ENCODE peak calls at places on chromosomes 13 and 19, in eight cellular contexts. I is SK-N-SH, R is A549, V is IMR-90, U is HepG2, E is GM12878, A is K562, C is H1. P is an unnamed sample.

GRCh38 chr19:54062643-54063042 is 1.1 kb downstream of the VSTM1 start:
- DNase-seq in C (no peak), R (no peak), I (no peak), E (no peak), U (no peak), V (no peak), A (peak; percentile 5), P (no peak)

GRCh38 chr13:21694831-21695230 is 24.0 kb downstream of the FGF9 start:
- DNase-seq in I (no peak), C (no peak), A (no peak), V (no peak), R (no peak), E (no peak), U (no peak), P (no peak)

GRCh38 chr13:73428137-73428536 is 369.3 kb downstream of the KLF5 start:
- DNase-seq in A (no peak), R (peak; percentile 67), V (peak; percentile 76), E (no peak), C (no peak), U (no peak), I (no peak), P (peak; percentile 81)

GRCh38 chr13:51726446-51727185 is 77.3 kb downstream of the DHRS12 start:
- DNase-seq in A (no peak), C (no peak), E (no peak), U (no peak), V (peak; percentile 90), R (no peak), I (no peak), P (no peak)

GRCh38 chr19:31223805-31224534 is 125.3 kb downstream of the TSHZ3 start:
- DNase-seq in A (no peak), R (no peak), E (no peak), C (no peak), V (peak; percentile 98), U (no peak), I (no peak), P (no peak)

GRCh38 chr13:99312493-99312883 is 5.3 kb upstream of the GPR183 start:
- DNase-seq in R (no peak), A (no peak), E (no peak), C (no peak), I (peak; percentile 18), U (no peak), V (peak; percentile 39), P (no peak)

GRCh38 chr19:47264629-47265028 is 8.3 kb downstream of the CCDC9 start:
- DNase-seq in R (no peak), C (no peak), V (no peak), I (no peak), A (no peak), U (no peak), E (no peak), P (no peak)

GRCh38 chr19:1250374-1251232 is 2.2 kb downstream of the MIDN start:
- DNase-seq in C (no peak), I (peak; percentile 73), U (peak; percentile 68), A (peak; percentile 57), E (no peak), R (peak; percentile 80), V (peak; percentile 60), P (no peak)

GRCh38 chr13:44667950-44668349 is 91.8 kb upstream of the TSC22D1 start:
- DNase-seq in C (no peak), U (no peak), E (no peak), A (no peak), R (no peak), I (no peak), V (peak; percentile 53), P (no peak)

GRCh38 chr19:5913739-5914357 is at the start of gene CAPS:
- DNase-seq in U (peak; percentile 39), I (no peak), V (peak; percentile 23), R (peak; percentile 50), A (no peak), E (no peak), C (no peak), P (no peak)

GRCh38 chr19:19134687-19135158 is 3.6 kb downstream of the TMEM161A start:
- DNase-seq in R (no peak), I (peak; percentile 32), A (peak; percentile 88), V (no peak), U (no peak), E (no peak), C (peak; percentile 44), P (no peak)

GRCh38 chr13:47120284-47120683 is 223.4 kb upstream of the HTR2A start:
- DNase-seq in V (no peak), I (no peak), R (no peak), E (no peak), C (no peak), A (no peak), U (no peak), P (no peak)

GRCh38 chr13:47117268-47117667 is 220.4 kb upstream of the HTR2A start:
- DNase-seq in C (no peak), R (no peak), U (no peak), V (peak; percentile 89), I (no peak), A (peak; percentile 7), E (no peak), P (no peak)

GRCh38 chr13:47114030-47114429 is 217.2 kb upstream of the HTR2A start:
- DNase-seq in R (no peak), C (no peak), V (peak; percentile 89), I (no peak), U (no peak), A (no peak), E (no peak), P (no peak)

GRCh38 chr13:47121092-47121763 is 224.4 kb upstream of the HTR2A start:
- DNase-seq in E (no peak), R (no peak), U (no peak), I (no peak), C (no peak), V (no peak), A (peak; percentile 12), P (no peak)

DNA sequence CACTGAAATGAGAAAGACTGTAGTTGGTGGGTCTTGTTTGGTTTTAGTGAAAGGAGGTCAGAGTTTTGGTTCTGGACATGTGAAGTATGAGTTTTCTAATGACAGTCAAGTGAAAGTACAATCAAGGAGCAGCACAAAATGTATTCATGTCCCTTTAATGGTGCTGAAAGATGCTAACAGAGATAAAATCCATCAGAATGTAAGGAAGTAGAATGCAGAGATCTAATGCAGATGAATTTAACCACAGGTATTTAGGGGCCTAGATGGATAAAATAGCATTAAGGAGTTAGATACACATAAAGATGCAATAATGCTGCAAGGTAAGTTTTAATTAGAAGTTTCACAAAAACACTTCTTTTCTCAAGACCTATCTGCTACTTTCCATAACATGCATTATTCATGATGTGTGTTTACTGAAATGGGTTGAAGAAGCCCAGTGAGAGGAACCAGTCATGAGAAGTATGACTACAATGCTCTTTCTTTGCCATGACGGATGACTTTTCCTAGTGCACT is 222.8 kb upstream of the HTR2A start:
- DNase-seq in E (no peak), I (no peak), V (peak; percentile 28), U (no peak), A (no peak), C (no peak), R (no peak), P (no peak)
- TF ChIP-seq RAD21 in E (no peak), I (no peak), V (no peak), U (no peak), A (no peak), C (no peak), R (no peak), P (no peak)

DNA sequence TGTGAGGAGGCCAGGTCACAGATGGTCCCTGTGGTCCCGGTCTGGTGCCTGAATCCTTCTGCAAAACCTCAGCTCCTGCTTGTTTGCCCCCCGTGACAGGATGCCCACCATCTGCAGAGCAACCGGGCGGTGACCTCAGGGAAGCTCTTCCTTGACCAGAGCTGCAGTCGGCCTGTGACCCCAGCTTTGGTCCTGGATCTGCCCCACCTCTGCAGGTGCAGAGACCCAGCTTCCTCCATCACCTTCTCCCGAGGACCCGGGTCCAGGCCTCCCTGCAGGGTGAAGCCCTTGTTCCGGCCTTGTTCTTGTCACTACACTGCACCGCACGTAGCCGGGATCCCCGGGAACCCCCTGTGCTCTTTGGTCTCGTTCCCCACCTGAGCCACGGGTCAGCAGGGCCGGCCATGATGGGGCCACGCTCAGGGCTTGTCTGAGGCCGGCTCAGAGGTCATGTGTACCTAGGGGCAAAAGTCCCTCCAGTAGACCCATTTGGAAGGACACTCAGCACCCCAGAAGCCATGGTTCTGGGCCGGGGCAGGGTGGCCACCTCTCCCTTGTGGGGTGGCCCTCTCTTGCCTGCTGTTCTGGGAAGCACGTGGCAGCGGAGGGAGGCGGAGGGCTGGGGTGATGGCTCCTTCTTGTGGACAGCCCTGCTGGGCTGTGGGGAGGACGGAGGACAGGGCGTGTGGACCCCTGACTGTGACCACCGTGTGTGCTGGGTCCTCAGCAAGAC is 6.2 kb upstream of the PEAK3 start:
- DNase-seq in U (no peak), I (no peak), C (no peak), E (no peak), A (no peak), R (no peak), V (no peak), P (no peak)
- H3K27ac ChIP-seq in U (no peak overlapping the region), I (no peak overlapping the region), C (no peak overlapping the region), E (no peak overlapping the region), A (no peak overlapping the region), R (no peak overlapping the region), V (no peak overlapping the region), P (no peak overlapping the region)

GRCh38 chr13:52788011-52788410 is 48.4 kb upstream of the CNMD start:
- DNase-seq in V (no peak), A (no peak), E (no peak), C (no peak), I (no peak), U (no peak), R (no peak), P (no peak)

GRCh38 chr13:52784591-52785340 is 45.1 kb upstream of the CNMD start:
- DNase-seq in V (no peak), A (no peak), I (no peak), E (no peak), R (no peak), C (no peak), U (no peak), P (no peak)

GRCh38 chr13:52785721-52786120 is 46.1 kb upstream of the CNMD start:
- DNase-seq in U (no peak), A (no peak), V (no peak), I (no peak), E (no peak), C (no peak), R (no peak), P (peak; percentile 49)

GRCh38 chr13:52787212-52787611 is 47.6 kb upstream of the CNMD start:
- DNase-seq in C (no peak), E (no peak), I (no peak), R (no peak), U (no peak), V (no peak), A (no peak), P (no peak)

DNA sequence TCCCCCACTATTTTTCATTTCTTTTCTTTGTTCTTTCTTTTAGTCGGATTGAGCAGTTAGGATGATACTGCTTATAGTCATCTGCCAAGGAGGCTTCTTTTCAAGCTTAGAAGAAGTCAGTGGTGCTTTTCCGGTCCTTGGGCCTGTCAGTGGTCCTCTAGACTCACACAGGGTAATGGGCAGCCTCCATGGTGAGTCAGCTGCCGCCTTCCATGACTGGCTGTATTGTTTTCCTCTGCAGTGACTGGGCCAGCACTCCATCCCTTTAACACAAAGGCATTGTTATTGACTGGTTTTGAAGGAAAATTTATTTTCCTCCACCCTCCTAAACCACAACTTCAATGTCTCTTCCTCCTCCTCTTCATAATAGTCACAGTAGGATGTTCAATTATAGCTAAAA is 47.1 kb upstream of the CNMD start:
- DNase-seq in E (no peak), R (no peak), I (no peak), C (no peak), A (no peak), U (no peak), V (no peak), P (peak; percentile 67)
- TF ChIP-seq RAD21 in E (no peak), R (no peak), I (no peak), C (no peak), A (no peak), U (no peak), V (no peak), P (no peak)

GRCh38 chr19:49335784-49336481 is 727 bp downstream of the CD37 start:
- DNase-seq in U (no peak), I (no peak), E (no peak), A (no peak), R (no peak), V (no peak), C (no peak), P (no peak)
- H3K27ac ChIP-seq in U (no peak overlapping the region), I (no peak overlapping the region), E (peak overlapping the region; percentile 98), A (peak overlapping the region; percentile 70), R (no peak overlapping the region), V (no peak overlapping the region), C (no peak overlapping the region), P (no peak overlapping the region)